ENCODE peak calls at places on chromosomes 13 and 19, in four cellular contexts. Z is IMR-90, B is HCT116, R is right lobe of liver. O is an unnamed sample.

GRCh38 chr13:39527301-39527700 is 75.7 kb downstream of the LHFPL6 start:
- DNase-seq in Z (no peak), B (no peak), R (no peak), O (no peak)

GRCh38 chr13:50410921-50411712 is 395.9 kb downstream of the KCNRG start:
- DNase-seq in Z (peak; percentile 86), B (peak; percentile 69), R (no peak), O (no peak)

GRCh38 chr13:44309771-44310767 is 63.6 kb upstream of the SERP2 start:
- DNase-seq in Z (no peak), B (no peak), R (no peak), O (no peak)

GRCh38 chr19:49833594-49833993 is 15.5 kb downstream of the MED25 start:
- DNase-seq in Z (no peak), B (no peak), R (no peak), O (no peak)

GRCh38 chr19:4390017-4390861 is 10.1 kb downstream of the SH3GL1 start:
- DNase-seq in Z (peak; percentile 56), B (no peak), R (peak; percentile 64), O (no peak)

GRCh38 chr19:13884726-13885591 is 8.0 kb downstream of the NANOS3 start:
- DNase-seq in Z (no peak), B (no peak), R (peak; percentile 87), O (no peak)

GRCh38 chr19:14150770-14151661 is 14.6 kb upstream of the ASF1B start:
- DNase-seq in Z (no peak), B (no peak), R (no peak), O (no peak)

GRCh38 chr19:44748426-44749254 is at the start of gene BCL3:
- DNase-seq in Z (no peak), B (no peak), R (peak; percentile 88), O (no peak)

GRCh38 chr19:19379527-19379926 is 25.9 kb upstream of the GATAD2A start:
- DNase-seq in Z (no peak), B (no peak), R (no peak), O (no peak)

GRCh38 chr19:48997972-48998371 is 4.3 kb downstream of the RUVBL2 start:
- DNase-seq in Z (peak; percentile 45), B (peak; percentile 62), R (no peak), O (no peak)

GRCh38 chr13:78430166-78430791 is 173.1 kb downstream of the POU4F1 start:
- DNase-seq in Z (no peak), B (no peak), R (no peak), O (no peak)

GRCh38 chr19:3708207-3708931 is at the start of gene TJP3:
- DNase-seq in Z (peak; percentile 39), B (peak; percentile 65), R (peak; percentile 92), O (no peak)

GRCh38 chr13:50670847-50671542 is 172.5 kb downstream of the DLEU7 start:
- DNase-seq in Z (no peak), B (no peak), R (no peak), O (no peak)

GRCh38 chr19:4997297-4997696 is 28.4 kb downstream of the KDM4B start:
- DNase-seq in Z (no peak), B (no peak), R (no peak), O (no peak)

GRCh38 chr19:6947745-6948144 is 60.4 kb downstream of the ADGRE1 start:
- DNase-seq in Z (no peak), B (peak; percentile 23), R (no peak), O (no peak)

GRCh38 chr19:32580353-32580900 is 563 bp upstream of the PDCD5 start:
- DNase-seq in Z (no peak), B (no peak), R (no peak), O (no peak)

GRCh38 chr13:103607995-103608394 is 541.8 kb upstream of the SLC10A2 start:
- DNase-seq in Z (no peak), B (no peak), R (no peak), O (no peak)

GRCh38 chr13:108425056-108425455 is 155.5 kb downstream of the TNFSF13B start:
- DNase-seq in Z (no peak), B (no peak), R (no peak), O (no peak)

GRCh38 chr13:106159295-106160195 is 375.9 kb downstream of the EFNB2 start:
- DNase-seq in Z (no peak), B (no peak), R (no peak), O (no peak)

GRCh38 chr13:52760078-52760477 is 20.5 kb upstream of the CNMD start:
- DNase-seq in Z (no peak), B (no peak), R (no peak), O (no peak)

GRCh38 chr13:30141773-30142501 is 165.4 kb downstream of the KATNAL1 start:
- DNase-seq in Z (no peak), B (no peak), R (no peak), O (no peak)

GRCh38 chr19:32252333-32252669 is 93.1 kb upstream of the ZNF507 start:
- DNase-seq in Z (no peak), B (no peak), R (no peak), O (no peak)

GRCh38 chr19:45637890-45638667 is 1.1 kb downstream of the EML2 start:
- DNase-seq in Z (peak; percentile 48), B (no peak), R (no peak), O (no peak)

GRCh38 chr19:48617146-48617937 is 1.6 kb downstream of the RPL18 start:
- DNase-seq in Z (no peak), B (no peak), R (no peak), O (no peak)

GRCh38 chr13:111516712-111517640 is 196.5 kb downstream of the TEX29 start:
- DNase-seq in Z (no peak), B (no peak), R (no peak), O (no peak)

GRCh38 chr19:12692960-12693359 is 3.5 kb downstream of the FBXW9 start:
- DNase-seq in Z (no peak), B (no peak), R (no peak), O (no peak)

GRCh38 chr19:29795882-29796523 is 15.8 kb upstream of the CCNE1 start:
- DNase-seq in Z (no peak), B (no peak), R (no peak), O (no peak)

GRCh38 chr13:113835461-113836274 is 28.2 kb downstream of the GAS6 start:
- DNase-seq in Z (peak; percentile 79), B (no peak), R (no peak), O (no peak)

GRCh38 chr19:37867831-37868230 is 38.6 kb downstream of the WDR87 start:
- DNase-seq in Z (peak; percentile 82), B (no peak), R (no peak), O (no peak)

GRCh38 chr19:42324655-42325307 is 654 bp upstream of the MEGF8 start:
- DNase-seq in Z (no peak), B (no peak), R (no peak), O (no peak)

GRCh38 chr19:44552324-44552723 is 22.8 kb upstream of the CEACAM20 start:
- DNase-seq in Z (no peak), B (peak; percentile 63), R (no peak), O (no peak)

GRCh38 chr19:50565984-50566903 is 2.0 kb downstream of the LRRC4B start:
- DNase-seq in Z (no peak), B (no peak), R (no peak), O (no peak)

GRCh38 chr13:112255550-112256120 is 120.5 kb upstream of the SPACA7 start:
- DNase-seq in Z (no peak), B (no peak), R (no peak), O (peak; percentile 78)

GRCh38 chr13:34011552-34012085 is 193.7 kb downstream of the RFC3 start:
- DNase-seq in Z (no peak), B (no peak), R (peak; percentile 58), O (no peak)

GRCh38 chr13:19737844-19738557 is 44.7 kb downstream of the PSPC1 start:
- DNase-seq in Z (peak; percentile 58), B (no peak), R (no peak), O (no peak)

GRCh38 chr19:3285647-3286176 is 61.3 kb downstream of the CELF5 start:
- DNase-seq in Z (no peak), B (no peak), R (no peak), O (no peak)

DNA sequence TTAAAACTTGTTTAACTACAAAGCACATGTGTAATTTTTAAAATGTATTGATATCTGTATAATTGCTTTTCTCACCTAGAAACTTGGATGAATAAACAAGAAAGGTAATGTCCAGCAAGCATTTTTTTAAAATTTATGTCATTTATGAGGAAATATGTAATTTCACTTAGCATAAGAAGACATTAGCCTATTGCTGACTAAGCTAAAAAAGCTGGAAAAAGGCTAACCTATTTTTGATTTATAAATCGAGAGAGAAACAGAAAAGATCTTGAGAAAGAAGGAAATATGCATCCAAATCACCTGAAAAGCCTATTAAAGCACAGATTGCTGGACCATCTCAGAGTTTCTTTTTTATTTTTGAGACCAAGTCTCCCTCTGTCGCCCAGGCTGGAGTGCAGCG is 1181.3 kb downstream of the SLITRK1 start:
- DNase-seq in Z (no peak), B (no peak), R (no peak), O (no peak)
- H3K36me3 ChIP-seq in Z (no peaks in the 10 kb centered on the region), B (no peaks in the 10 kb centered on the region), R (no peaks in the 10 kb centered on the region), O (no peaks in the 10 kb centered on the region)

GRCh38 chr13:32642858-32643257 is 56.6 kb downstream of the PDS5B start:
- DNase-seq in Z (no peak), B (no peak), R (no peak), O (no peak)
- TF ChIP-seq POLR2A in Z (no peak), B (no peak), R (no peak), O (no peak)

DNA sequence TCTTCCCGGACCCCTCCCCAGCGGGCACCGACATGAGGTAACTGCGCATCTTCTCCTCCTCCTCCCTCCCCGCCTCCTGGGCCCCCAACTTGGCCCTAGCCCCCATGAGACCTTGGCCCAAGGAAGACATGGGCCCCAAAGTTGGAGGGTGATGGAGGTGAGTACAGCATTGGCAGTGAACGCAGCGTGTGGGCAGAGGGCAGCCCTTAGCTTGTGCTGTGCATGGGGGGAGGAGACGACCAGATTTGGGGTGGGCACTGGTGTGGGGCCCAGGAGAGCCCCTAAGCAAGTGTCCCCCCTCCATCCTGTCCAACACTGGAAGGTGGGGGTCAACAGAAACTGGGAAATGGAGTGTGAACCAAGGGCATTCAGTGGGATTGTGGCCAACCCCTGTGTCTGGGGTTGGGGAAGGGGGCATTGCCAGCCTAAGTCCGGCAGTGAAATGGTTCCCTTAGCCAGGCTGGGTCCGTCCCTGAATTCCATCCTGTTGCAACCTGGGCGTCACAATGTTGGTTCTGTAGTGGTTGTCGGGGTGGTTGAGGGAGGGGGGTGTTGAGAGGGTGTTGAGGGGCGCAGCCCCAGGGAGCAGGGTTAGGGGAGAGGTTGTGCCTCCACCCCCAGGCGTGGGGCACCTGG is 23.5 kb downstream of the NUMBL start:
- DNase-seq in Z (no peak), B (no peak), R (no peak), O (no peak)
- H3K36me3 ChIP-seq in Z (peaks cover 48% of the 10 kb centered on the region), B (peaks cover 25% of the 10 kb centered on the region), R (peaks cover 26% of the 10 kb centered on the region), O (peaks cover 54% of the 10 kb centered on the region)

GRCh38 chr13:110478405-110479214 is 82.9 kb downstream of the RAB20 start:
- DNase-seq in Z (no peak), B (no peak), R (no peak), O (no peak)

GRCh38 chr13:110479215-110479545 is 82.3 kb downstream of the RAB20 start:
- DNase-seq in Z (no peak), B (no peak), R (no peak), O (no peak)

GRCh38 chr13:110479648-110480047 is 81.9 kb downstream of the RAB20 start:
- DNase-seq in Z (no peak), B (no peak), R (no peak), O (no peak)

GRCh38 chr13:110476220-110476617 is 85.3 kb downstream of the RAB20 start:
- DNase-seq in Z (no peak), B (no peak), R (no peak), O (no peak)

GRCh38 chr13:110477711-110478245 is 83.7 kb downstream of the RAB20 start:
- DNase-seq in Z (no peak), B (no peak), R (no peak), O (no peak)
- TF ChIP-seq POLR2A in Z (no peak), B (no peak), R (no peak), O (no peak)

O was measured in esophagus muscularis mucosa.